ENCODE peak calls at places on chromosomes 12 and 14, in nine cellular contexts. V is erythroblast; O is stimulated activated CD4-positive, alpha-beta T cell treated with anti-CD3 and anti-CD28 coated beads, Interleukin-12 subunit alpha, Interleukin-12 subunit beta, amount 100 ng/mL, for 48 hours; Y is DND-41; C is NCI-H1436; B is HTR-8/SVneo; E is effector memory CD8-positive, alpha-beta T cell; I is ELF-1; M is T-cell. U is an unnamed sample.

GRCh38 chr14:36271939-36272907 is 48.2 kb downstream of the MBIP start:
- DNase-seq in V (no peak), O (peak; percentile 11), Y (no peak), C (no peak), B (no peak), E (no peak), I (no peak), M (no peak), U (no peak)

GRCh38 chr12:117141097-117141898 is 42.1 kb upstream of the TESC start:
- DNase-seq in V (no peak), O (no peak), Y (no peak), C (no peak), B (no peak), E (no peak), I (no peak), M (no peak), U (no peak)

GRCh38 chr12:6927999-6928702 is 392 bp downstream of the ATN1 start:
- DNase-seq in V (no peak), O (no peak), Y (no peak), C (no peak), B (no peak), E (no peak), I (no peak), M (no peak), U (no peak)

GRCh38 chr12:4621511-4621910 is 27.3 kb downstream of the AKAP3 start:
- DNase-seq in V (no peak), O (no peak), Y (no peak), C (no peak), B (no peak), E (no peak), I (no peak), M (no peak), U (no peak)

GRCh38 chr12:11695321-11695720 is 45.8 kb downstream of the ETV6 start:
- DNase-seq in V (no peak), O (no peak), Y (no peak), C (no peak), B (no peak), E (no peak), I (no peak), M (no peak), U (no peak)

GRCh38 chr12:129887047-129887568 is 16.7 kb downstream of the TMEM132D start:
- DNase-seq in V (no peak), O (no peak), Y (no peak), C (no peak), B (no peak), E (no peak), I (no peak), M (no peak), U (no peak)

GRCh38 chr12:47124451-47124850 is 44.7 kb upstream of the AMIGO2 start:
- DNase-seq in V (peak; percentile 14), O (no peak), Y (no peak), C (no peak), B (no peak), E (no peak), I (no peak), M (no peak), U (no peak)

GRCh38 chr12:93908846-93909592 is 231.8 kb downstream of the CRADD start:
- DNase-seq in V (no peak), O (no peak), Y (no peak), C (peak; percentile 22), B (no peak), E (no peak), I (no peak), M (no peak), U (peak; percentile 40)

GRCh38 chr12:47282206-47282605 is 202.4 kb upstream of the AMIGO2 start:
- DNase-seq in V (no peak), O (no peak), Y (no peak), C (no peak), B (no peak), E (no peak), I (no peak), M (no peak), U (no peak)

GRCh38 chr14:102940729-102941362 is 18.4 kb downstream of the AMN start:
- DNase-seq in V (no peak), O (no peak), Y (no peak), C (no peak), B (no peak), E (no peak), I (no peak), M (no peak), U (no peak)

GRCh38 chr12:62604856-62605255 is 138.2 kb downstream of the MON2 start:
- DNase-seq in V (peak; percentile 52), O (no peak), Y (no peak), C (no peak), B (peak; percentile 26), E (no peak), I (no peak), M (no peak), U (no peak)

GRCh38 chr14:105475269-105475915 is 771 bp downstream of the CRIP2 start:
- DNase-seq in V (no peak), O (no peak), Y (no peak), C (no peak), B (no peak), E (no peak), I (peak; percentile 57), M (no peak), U (peak; percentile 19)

GRCh38 chr12:129776977-129777667 is 126.7 kb downstream of the TMEM132D start:
- DNase-seq in V (no peak), O (no peak), Y (no peak), C (peak; percentile 57), B (no peak), E (no peak), I (no peak), M (no peak), U (no peak)

GRCh38 chr14:105489607-105490317 is 1.3 kb upstream of the TEDC1 start:
- DNase-seq in V (peak; percentile 90), O (peak; percentile 78), Y (peak; percentile 95), C (peak; percentile 83), B (peak; percentile 86), E (peak; percentile 87), I (peak; percentile 92), M (peak; percentile 87), U (peak; percentile 54)

GRCh38 chr14:104263671-104264358 is 125.4 kb downstream of the KIF26A start:
- DNase-seq in V (no peak), O (no peak), Y (no peak), C (no peak), B (no peak), E (no peak), I (no peak), M (no peak), U (no peak)

GRCh38 chr12:99259040-99259934 is 388.3 kb upstream of the GARIN6 start:
- DNase-seq in V (no peak), O (no peak), Y (no peak), C (no peak), B (no peak), E (no peak), I (peak; percentile 5), M (no peak), U (peak; percentile 91)

GRCh38 chr14:49946320-49947141 is 53.6 kb downstream of the ARF6 start:
- DNase-seq in V (no peak), O (no peak), Y (no peak), C (peak; percentile 80), B (peak; percentile 73), E (no peak), I (no peak), M (peak; percentile 20), U (peak; percentile 74)

GRCh38 chr14:104978774-104979691 is 859 bp upstream of the AHNAK2 start:
- DNase-seq in V (no peak), O (no peak), Y (no peak), C (no peak), B (no peak), E (no peak), I (no peak), M (no peak), U (no peak)

GRCh38 chr12:31353730-31354708 is 28.1 kb upstream of the SINHCAF start:
- DNase-seq in V (no peak), O (no peak), Y (no peak), C (peak; percentile 79), B (no peak), E (no peak), I (no peak), M (no peak), U (no peak)

GRCh38 chr12:74537126-74537706 is 419 bp upstream of the ATXN7L3B start:
- DNase-seq in V (peak; percentile 78), O (no peak), Y (no peak), C (peak; percentile 60), B (peak; percentile 47), E (peak; percentile 15), I (no peak), M (no peak), U (peak; percentile 65)

GRCh38 chr12:89344862-89345202 is 7.5 kb downstream of the DUSP6 start:
- DNase-seq in V (no peak), O (no peak), Y (no peak), C (no peak), B (no peak), E (no peak), I (no peak), M (no peak), U (no peak)

GRCh38 chr14:86654558-86655184 is 1124.7 kb downstream of the FLRT2 start:
- DNase-seq in V (peak; percentile 75), O (peak; percentile 12), Y (peak; percentile 64), C (no peak), B (peak; percentile 10), E (peak; percentile 45), I (peak; percentile 68), M (no peak), U (peak; percentile 64)

GRCh38 chr12:107884769-107885694 is 110.5 kb downstream of the ASCL4 start:
- DNase-seq in V (peak; percentile 73), O (peak; percentile 12), Y (peak; percentile 58), C (peak; percentile 49), B (peak; percentile 52), E (peak; percentile 9), I (peak; percentile 67), M (no peak), U (peak; percentile 30)

GRCh38 chr14:104895786-104896642 is 28.7 kb upstream of the PLD4 start:
- DNase-seq in V (no peak), O (no peak), Y (no peak), C (peak; percentile 55), B (no peak), E (no peak), I (no peak), M (no peak), U (no peak)

GRCh38 chr12:105409881-105410471 is 79.5 kb downstream of the C12orf75 start:
- DNase-seq in V (no peak), O (no peak), Y (peak; percentile 27), C (peak; percentile 68), B (peak; percentile 25), E (no peak), I (peak; percentile 8), M (no peak), U (no peak)

GRCh38 chr14:100982764-100983163 is 79.2 kb upstream of the RTL1 start:
- DNase-seq in V (no peak), O (no peak), Y (no peak), C (no peak), B (no peak), E (no peak), I (no peak), M (no peak), U (no peak)

GRCh38 chr12:52360663-52361271 is 6.5 kb downstream of the KRT85 start:
- DNase-seq in V (no peak), O (no peak), Y (no peak), C (no peak), B (no peak), E (no peak), I (no peak), M (no peak), U (no peak)

GRCh38 chr12:96205909-96206308 is 11.7 kb downstream of the ELK3 start:
- DNase-seq in V (no peak), O (no peak), Y (no peak), C (no peak), B (no peak), E (no peak), I (no peak), M (no peak), U (no peak)

GRCh38 chr12:2092890-2093289 is 40.1 kb downstream of the CACNA1C start:
- DNase-seq in V (no peak), O (no peak), Y (no peak), C (no peak), B (no peak), E (no peak), I (peak; percentile 10), M (no peak), U (no peak)

GRCh38 chr14:93984987-93985410 is 8.6 kb upstream of the ASB2 start:
- DNase-seq in V (peak; percentile 12), O (no peak), Y (no peak), C (no peak), B (peak; percentile 63), E (no peak), I (peak; percentile 58), M (no peak), U (peak; percentile 82)

GRCh38 chr12:513446-513845 is 53.7 kb downstream of the B4GALNT3 start:
- DNase-seq in V (no peak), O (no peak), Y (no peak), C (no peak), B (no peak), E (no peak), I (peak; percentile 22), M (no peak), U (no peak)